ENCODE peak calls at places on chromosomes 1 and 21, in seven cellular contexts. One of them, this sample, is unnamed. For H3K27me3, the result is how much of the 10 kb centered on the place peaks cover.

GRCh38 chr1:83028467-83028866 is 970.5 kb downstream of the TTLL7 start:
- DNase-seq in left lung: no peak
- DNase-seq in CD8-positive, alpha-beta memory T cell: no peak
- DNase-seq in PC-3: no peak
- DNase-seq in cardiac muscle cell: no peak
- DNase-seq in endodermal cell: no peak
- DNase-seq in GM23248: no peak
- DNase-seq in this sample: no peak

GRCh38 chr1:2865571-2866414 is 64.3 kb upstream of the TTC34 start:
- DNase-seq in left lung: no peak
- DNase-seq in CD8-positive, alpha-beta memory T cell: no peak
- DNase-seq in PC-3: no peak
- DNase-seq in cardiac muscle cell: no peak
- DNase-seq in endodermal cell: no peak
- DNase-seq in GM23248: no peak
- DNase-seq in this sample: no peak

GRCh38 chr1:221740260-221740830 is 1.5 kb downstream of the DUSP10 start:
- DNase-seq in left lung: no peak
- DNase-seq in CD8-positive, alpha-beta memory T cell: no peak
- DNase-seq in PC-3: no peak
- DNase-seq in cardiac muscle cell: no peak
- DNase-seq in endodermal cell: peak
- DNase-seq in GM23248: no peak
- DNase-seq in this sample: no peak

GRCh38 chr1:101245575-101245927 is 8.7 kb downstream of the S1PR1 start:
- DNase-seq in left lung: no peak
- DNase-seq in CD8-positive, alpha-beta memory T cell: no peak
- DNase-seq in PC-3: no peak
- DNase-seq in cardiac muscle cell: no peak
- DNase-seq in endodermal cell: no peak
- DNase-seq in GM23248: no peak
- DNase-seq in this sample: no peak

GRCh38 chr1:229645296-229646050 is 19.4 kb downstream of the URB2 start:
- DNase-seq in left lung: no peak
- DNase-seq in CD8-positive, alpha-beta memory T cell: no peak
- DNase-seq in PC-3: no peak
- DNase-seq in cardiac muscle cell: no peak
- DNase-seq in endodermal cell: peak
- DNase-seq in GM23248: no peak
- DNase-seq in this sample: no peak

GRCh38 chr1:235072096-235072495 is 56.5 kb downstream of the TOMM20 start:
- DNase-seq in left lung: no peak
- DNase-seq in CD8-positive, alpha-beta memory T cell: no peak
- DNase-seq in PC-3: no peak
- DNase-seq in cardiac muscle cell: no peak
- DNase-seq in endodermal cell: no peak
- DNase-seq in GM23248: no peak
- DNase-seq in this sample: no peak

GRCh38 chr1:190429932-190430331 is 47.7 kb downstream of the BRINP3 start:
- DNase-seq in left lung: no peak
- DNase-seq in CD8-positive, alpha-beta memory T cell: no peak
- DNase-seq in PC-3: peak
- DNase-seq in cardiac muscle cell: no peak
- DNase-seq in endodermal cell: no peak
- DNase-seq in GM23248: no peak
- DNase-seq in this sample: no peak

GRCh38 chr21:43363506-43364260 is 63.2 kb downstream of the SIK1 start:
- DNase-seq in left lung: no peak
- DNase-seq in CD8-positive, alpha-beta memory T cell: no peak
- DNase-seq in PC-3: no peak
- DNase-seq in cardiac muscle cell: no peak
- DNase-seq in endodermal cell: no peak
- DNase-seq in GM23248: no peak
- DNase-seq in this sample: no peak

GRCh38 chr1:12231276-12231595 is 1.4 kb downstream of the VPS13D start:
- DNase-seq in left lung: no peak
- DNase-seq in CD8-positive, alpha-beta memory T cell: no peak
- DNase-seq in PC-3: peak
- DNase-seq in cardiac muscle cell: no peak
- DNase-seq in endodermal cell: no peak
- DNase-seq in GM23248: peak
- DNase-seq in this sample: no peak

GRCh38 chr21:17903029-17903806 is 84.1 kb upstream of the C21orf91 start:
- DNase-seq in left lung: no peak
- DNase-seq in CD8-positive, alpha-beta memory T cell: no peak
- DNase-seq in PC-3: peak
- DNase-seq in cardiac muscle cell: peak
- DNase-seq in endodermal cell: peak
- DNase-seq in GM23248: peak
- DNase-seq in this sample: no peak

GRCh38 chr1:52814465-52814864 is 28.1 kb upstream of the ZYG11A start:
- DNase-seq in left lung: no peak
- DNase-seq in CD8-positive, alpha-beta memory T cell: no peak
- DNase-seq in PC-3: peak
- DNase-seq in cardiac muscle cell: no peak
- DNase-seq in endodermal cell: no peak
- DNase-seq in GM23248: no peak
- DNase-seq in this sample: no peak

GRCh38 chr1:98053471-98054366 is 132.9 kb upstream of the DPYD start:
- DNase-seq in left lung: peak
- DNase-seq in CD8-positive, alpha-beta memory T cell: peak
- DNase-seq in PC-3: peak
- DNase-seq in cardiac muscle cell: peak
- DNase-seq in endodermal cell: peak
- DNase-seq in GM23248: peak
- DNase-seq in this sample: peak

GRCh38 chr1:84888753-84889152 is 4.3 kb downstream of the LPAR3 start:
- DNase-seq in left lung: no peak
- DNase-seq in CD8-positive, alpha-beta memory T cell: no peak
- DNase-seq in PC-3: peak
- DNase-seq in cardiac muscle cell: no peak
- DNase-seq in endodermal cell: no peak
- DNase-seq in GM23248: no peak
- DNase-seq in this sample: no peak

GRCh38 chr21:32795802-32796489 is 24.4 kb upstream of the PAXBP1 start:
- DNase-seq in left lung: no peak
- DNase-seq in CD8-positive, alpha-beta memory T cell: no peak
- DNase-seq in PC-3: no peak
- DNase-seq in cardiac muscle cell: no peak
- DNase-seq in endodermal cell: no peak
- DNase-seq in GM23248: no peak
- DNase-seq in this sample: no peak

DNA sequence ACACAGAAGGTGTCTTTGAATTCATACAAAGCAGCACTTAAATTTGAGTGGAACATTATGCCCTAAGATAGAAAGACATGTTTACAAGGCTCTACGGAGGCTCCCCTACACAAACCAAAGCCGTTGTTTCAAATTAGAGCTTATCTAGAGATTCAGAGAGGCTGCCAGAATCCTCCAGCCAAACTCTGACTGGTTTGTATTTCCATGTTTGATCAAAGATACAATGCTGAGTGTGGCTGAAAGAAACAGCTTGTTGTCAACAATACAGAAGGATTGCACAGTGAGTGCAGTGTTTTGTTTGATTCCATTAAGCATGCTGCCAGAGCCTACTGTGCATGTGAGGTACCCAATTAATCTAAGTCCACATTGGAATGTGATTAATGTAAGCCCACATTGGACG is 402.7 kb downstream of the DISC1 start:
- DNase-seq in left lung: no peak
- DNase-seq in CD8-positive, alpha-beta memory T cell: no peak
- DNase-seq in PC-3: no peak
- DNase-seq in cardiac muscle cell: peak
- DNase-seq in endodermal cell: no peak
- DNase-seq in GM23248: no peak
- DNase-seq in this sample: no peak
- H3K4me3 ChIP-seq in left lung: no peak
- H3K4me3 ChIP-seq in CD8-positive, alpha-beta memory T cell: no peak
- H3K4me3 ChIP-seq in PC-3: no peak
- H3K4me3 ChIP-seq in cardiac muscle cell: no peak
- H3K4me3 ChIP-seq in endodermal cell: no peak
- H3K4me3 ChIP-seq in GM23248: no peak
- H3K4me3 ChIP-seq in this sample: no peak

GRCh38 chr1:202958544-202959275 is 598 bp upstream of the ADIPOR1 start:
- DNase-seq in left lung: no peak
- DNase-seq in CD8-positive, alpha-beta memory T cell: peak
- DNase-seq in PC-3: no peak
- DNase-seq in cardiac muscle cell: no peak
- DNase-seq in endodermal cell: no peak
- DNase-seq in GM23248: no peak
- DNase-seq in this sample: no peak
- H3K27ac ChIP-seq in left lung: peak
- H3K27ac ChIP-seq in CD8-positive, alpha-beta memory T cell: peak
- H3K27ac ChIP-seq in PC-3: peak
- H3K27ac ChIP-seq in cardiac muscle cell: peak
- H3K27ac ChIP-seq in endodermal cell: no peak
- H3K27ac ChIP-seq in GM23248: no peak
- H3K27ac ChIP-seq in this sample: peak

DNA sequence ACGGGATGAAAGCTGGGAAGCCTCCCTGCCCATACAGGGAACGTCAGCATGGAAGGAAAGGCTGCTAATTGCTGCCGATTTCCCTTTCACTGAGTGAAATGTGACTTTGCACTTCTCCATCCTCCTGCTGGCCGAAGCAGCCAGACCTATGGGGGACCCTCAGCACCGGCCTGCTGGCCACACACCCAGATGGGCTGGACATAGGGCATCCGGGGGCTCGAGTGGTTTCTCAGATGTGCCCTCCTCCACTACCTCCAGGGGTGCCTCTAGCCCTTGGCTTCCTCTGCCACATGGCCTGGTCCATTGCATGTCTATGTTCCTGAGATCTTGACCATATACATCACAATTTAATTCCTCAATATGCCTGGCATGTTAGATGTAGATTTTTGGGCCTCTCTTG is 79.7 kb downstream of the LRRN2 start:
- DNase-seq in left lung: no peak
- DNase-seq in CD8-positive, alpha-beta memory T cell: no peak
- DNase-seq in PC-3: no peak
- DNase-seq in cardiac muscle cell: no peak
- DNase-seq in endodermal cell: no peak
- DNase-seq in GM23248: no peak
- DNase-seq in this sample: no peak
- H3K27me3 ChIP-seq in left lung: under half
- H3K27me3 ChIP-seq in CD8-positive, alpha-beta memory T cell: under half
- H3K27me3 ChIP-seq in PC-3: under half
- H3K27me3 ChIP-seq in cardiac muscle cell: under half
- H3K27me3 ChIP-seq in endodermal cell: under half
- H3K27me3 ChIP-seq in GM23248: half or more
- H3K27me3 ChIP-seq in this sample: under half

GRCh38 chr21:45632165-45632896 is 11.2 kb upstream of the PCBP3 start:
- DNase-seq in left lung: no peak
- DNase-seq in CD8-positive, alpha-beta memory T cell: no peak
- DNase-seq in PC-3: no peak
- DNase-seq in cardiac muscle cell: no peak
- DNase-seq in endodermal cell: no peak
- DNase-seq in GM23248: no peak
- DNase-seq in this sample: no peak

GRCh38 chr21:45631540-45631939 is 12.0 kb upstream of the PCBP3 start:
- DNase-seq in left lung: no peak
- DNase-seq in CD8-positive, alpha-beta memory T cell: no peak
- DNase-seq in PC-3: no peak
- DNase-seq in cardiac muscle cell: no peak
- DNase-seq in endodermal cell: no peak
- DNase-seq in GM23248: no peak
- DNase-seq in this sample: no peak

GRCh38 chr21:45634511-45635183 is 8.9 kb upstream of the PCBP3 start:
- DNase-seq in left lung: no peak
- DNase-seq in CD8-positive, alpha-beta memory T cell: no peak
- DNase-seq in PC-3: no peak
- DNase-seq in cardiac muscle cell: no peak
- DNase-seq in endodermal cell: no peak
- DNase-seq in GM23248: peak
- DNase-seq in this sample: peak

GRCh38 chr21:45630876-45631275 is 12.6 kb upstream of the PCBP3 start:
- DNase-seq in left lung: no peak
- DNase-seq in CD8-positive, alpha-beta memory T cell: no peak
- DNase-seq in PC-3: no peak
- DNase-seq in cardiac muscle cell: no peak
- DNase-seq in endodermal cell: no peak
- DNase-seq in GM23248: no peak
- DNase-seq in this sample: no peak

DNA sequence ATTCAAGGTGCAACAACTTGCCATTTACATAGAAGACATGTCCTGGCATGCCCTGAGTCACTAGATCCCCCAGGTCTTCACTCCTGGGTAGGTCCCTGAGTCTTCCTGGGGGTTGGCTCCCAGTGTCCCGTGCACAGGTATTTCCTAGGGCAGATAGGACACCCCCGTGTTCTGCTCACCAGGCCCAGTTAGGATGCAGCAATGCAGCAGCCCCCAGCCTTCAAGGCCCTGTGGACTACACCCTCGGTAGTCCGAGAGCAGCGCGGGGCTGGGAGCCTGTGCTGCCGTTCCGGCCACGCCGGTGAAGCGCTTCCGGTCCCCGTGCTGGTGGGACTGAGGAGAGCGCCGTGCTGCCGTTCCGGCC is 10.6 kb upstream of the PCBP3 start:
- DNase-seq in left lung: no peak
- DNase-seq in CD8-positive, alpha-beta memory T cell: no peak
- DNase-seq in PC-3: no peak
- DNase-seq in cardiac muscle cell: no peak
- DNase-seq in endodermal cell: no peak
- DNase-seq in GM23248: no peak
- DNase-seq in this sample: no peak
- H3K4me3 ChIP-seq in left lung: no peak
- H3K4me3 ChIP-seq in CD8-positive, alpha-beta memory T cell: no peak
- H3K4me3 ChIP-seq in PC-3: no peak
- H3K4me3 ChIP-seq in cardiac muscle cell: no peak
- H3K4me3 ChIP-seq in endodermal cell: no peak
- H3K4me3 ChIP-seq in GM23248: no peak
- H3K4me3 ChIP-seq in this sample: no peak

DNA sequence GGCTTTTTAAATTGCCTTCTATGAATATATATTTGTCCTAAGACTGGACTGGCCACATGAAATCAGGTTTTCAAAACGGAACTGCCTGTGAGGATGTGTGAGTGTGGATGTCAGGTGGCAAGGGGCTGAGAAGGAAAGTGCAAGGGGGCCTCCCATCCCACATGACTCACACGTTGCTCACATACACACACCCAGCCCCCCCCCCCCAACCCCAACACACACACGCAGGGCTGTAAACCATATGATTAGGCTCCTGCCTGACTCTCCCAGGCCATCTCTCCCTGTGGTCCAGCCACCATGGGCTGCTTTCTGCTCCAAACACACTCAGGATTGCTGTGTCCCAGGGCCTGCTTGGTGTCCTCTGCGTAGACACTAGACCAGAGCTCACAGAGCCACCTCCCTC is 22.4 kb downstream of the DEGS1 start:
- DNase-seq in left lung: no peak
- DNase-seq in CD8-positive, alpha-beta memory T cell: no peak
- DNase-seq in PC-3: peak
- DNase-seq in cardiac muscle cell: no peak
- DNase-seq in endodermal cell: no peak
- DNase-seq in GM23248: peak
- DNase-seq in this sample: peak
- H3K27ac ChIP-seq in left lung: no peak
- H3K27ac ChIP-seq in CD8-positive, alpha-beta memory T cell: no peak
- H3K27ac ChIP-seq in PC-3: peak
- H3K27ac ChIP-seq in cardiac muscle cell: peak
- H3K27ac ChIP-seq in endodermal cell: no peak
- H3K27ac ChIP-seq in GM23248: peak
- H3K27ac ChIP-seq in this sample: peak

GRCh38 chr1:156844638-156845037 is 14.3 kb downstream of the INSRR start:
- DNase-seq in left lung: no peak
- DNase-seq in CD8-positive, alpha-beta memory T cell: no peak
- DNase-seq in PC-3: no peak
- DNase-seq in cardiac muscle cell: no peak
- DNase-seq in endodermal cell: no peak
- DNase-seq in GM23248: no peak
- DNase-seq in this sample: no peak
- H3K27me3 ChIP-seq in left lung: under half
- H3K27me3 ChIP-seq in CD8-positive, alpha-beta memory T cell: under half
- H3K27me3 ChIP-seq in PC-3: under half
- H3K27me3 ChIP-seq in cardiac muscle cell: half or more
- H3K27me3 ChIP-seq in endodermal cell: half or more
- H3K27me3 ChIP-seq in GM23248: half or more
- H3K27me3 ChIP-seq in this sample: half or more

This sample was measured in brain microvascular endothelial cell.